ENCODE peak calls at places on chromosome 13, in four cellular contexts. P is neural progenitor cell, O is H9, L is neuronal stem cell. H is an unnamed sample.

GRCh38 chr13:92989301-92989700 is 237.3 kb upstream of the GPC6 start:
- DNase-seq in P (no peak), O (no peak), L (no peak), H (no peak)

GRCh38 chr13:20356437-20356836 is 124.3 kb upstream of the GJB6 start:
- DNase-seq in P (no peak), O (no peak), L (no peak), H (no peak)

GRCh38 chr13:71730267-71730666 is 136.7 kb downstream of the DACH1 start:
- DNase-seq in P (no peak), O (no peak), L (no peak), H (peak)

GRCh38 chr13:105341256-105341655 is 1194.2 kb downstream of the EFNB2 start:
- DNase-seq in P (no peak), O (no peak), L (no peak), H (no peak)

GRCh38 chr13:35984776-35985453 is 146.3 kb downstream of the DCLK1 start:
- DNase-seq in P (peak), O (peak), L (peak), H (no peak)

GRCh38 chr13:34696296-34696695 is 245.8 kb upstream of the NBEA start:
- DNase-seq in P (no peak), O (no peak), L (no peak), H (no peak)

GRCh38 chr13:95447766-95448165 is 104.8 kb upstream of the CLDN10 start:
- DNase-seq in P (no peak), O (peak), L (no peak), H (no peak)

GRCh38 chr13:24208314-24208713 is 47.8 kb downstream of the SPATA13 start:
- DNase-seq in P (no peak), O (no peak), L (no peak), H (peak)

GRCh38 chr13:22594041-22594440 is 586.7 kb upstream of the SGCG start:
- DNase-seq in P (no peak), O (no peak), L (no peak), H (no peak)

GRCh38 chr13:71801781-71802180 is 65.2 kb downstream of the DACH1 start:
- DNase-seq in P (peak), O (no peak), L (peak), H (no peak)

GRCh38 chr13:93535256-93535655 is 308.6 kb downstream of the GPC6 start:
- DNase-seq in P (no peak), O (no peak), L (no peak), H (no peak)

GRCh38 chr13:112651750-112652511 is 37.9 kb upstream of the ATP11A start:
- DNase-seq in P (no peak), O (no peak), L (no peak), H (no peak)

GRCh38 chr13:113927661-113928581 is 46.0 kb downstream of the C13orf46 start:
- DNase-seq in P (no peak), O (peak), L (no peak), H (no peak)

GRCh38 chr13:106340249-106340648 is 195.2 kb downstream of the EFNB2 start:
- DNase-seq in P (no peak), O (no peak), L (no peak), H (no peak)

GRCh38 chr13:94825507-94825906 is 113.2 kb upstream of the SOX21 start:
- DNase-seq in P (peak), O (peak), L (peak), H (no peak)

GRCh38 chr13:45482571-45483173 is 17.9 kb downstream of the COG3 start:
- DNase-seq in P (no peak), O (no peak), L (no peak), H (peak)

GRCh38 chr13:44710576-44710975 is 134.4 kb upstream of the TSC22D1 start:
- DNase-seq in P (no peak), O (no peak), L (no peak), H (peak)

GRCh38 chr13:75481176-75482069 is 546 bp downstream of the TBC1D4 start:
- DNase-seq in P (peak), O (peak), L (peak), H (peak)

GRCh38 chr13:105915451-105915850 is 620.0 kb downstream of the EFNB2 start:
- DNase-seq in P (no peak), O (no peak), L (no peak), H (no peak)

GRCh38 chr13:38239874-38240273 is 109.8 kb upstream of the UFM1 start:
- DNase-seq in P (no peak), O (no peak), L (no peak), H (no peak)

DNA sequence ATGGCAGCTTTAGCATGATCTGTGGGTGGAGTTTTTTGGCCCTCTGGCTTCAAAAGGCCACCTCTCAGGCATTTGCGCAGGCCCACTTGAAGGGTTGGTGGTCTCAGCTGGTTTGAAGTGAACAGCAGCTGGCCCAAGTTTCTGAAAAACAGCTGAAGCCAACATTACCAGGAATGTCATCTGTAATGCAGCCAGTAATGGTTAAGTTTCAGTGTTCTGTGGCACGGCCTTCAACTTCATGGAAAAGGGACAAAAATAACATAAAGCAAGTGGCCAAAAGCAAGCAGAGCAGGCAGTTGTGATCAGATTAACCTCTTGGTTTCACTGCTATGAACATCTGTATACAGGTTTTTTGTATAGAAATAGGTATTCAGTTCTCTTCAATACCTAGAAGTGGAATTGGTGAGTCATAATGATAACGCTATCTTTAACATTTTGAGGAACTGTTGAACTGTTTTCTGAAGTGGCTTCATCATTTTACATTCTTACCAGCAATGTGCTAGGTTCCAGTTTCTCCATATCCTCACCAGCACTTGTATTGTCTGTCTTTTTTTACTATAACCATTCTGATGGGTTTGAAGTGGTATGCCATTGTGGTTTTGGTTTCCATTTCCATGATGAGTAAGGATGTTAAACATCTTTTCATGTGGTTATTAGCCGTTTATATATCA is 245.4 kb downstream of the SHISA2 start:
- DNase-seq in P (no peak), O (no peak), L (no peak), H (peak)
- H3K9ac ChIP-seq in P (no peak), O (no peak), L (no peak), H (no peak)

GRCh38 chr13:30619731-30620130 is 2.0 kb downstream of the USPL1 start:
- DNase-seq in P (no peak), O (no peak), L (no peak), H (peak)
- H3K9ac ChIP-seq in P (peak), O (peak), L (no peak), H (peak)

DNA sequence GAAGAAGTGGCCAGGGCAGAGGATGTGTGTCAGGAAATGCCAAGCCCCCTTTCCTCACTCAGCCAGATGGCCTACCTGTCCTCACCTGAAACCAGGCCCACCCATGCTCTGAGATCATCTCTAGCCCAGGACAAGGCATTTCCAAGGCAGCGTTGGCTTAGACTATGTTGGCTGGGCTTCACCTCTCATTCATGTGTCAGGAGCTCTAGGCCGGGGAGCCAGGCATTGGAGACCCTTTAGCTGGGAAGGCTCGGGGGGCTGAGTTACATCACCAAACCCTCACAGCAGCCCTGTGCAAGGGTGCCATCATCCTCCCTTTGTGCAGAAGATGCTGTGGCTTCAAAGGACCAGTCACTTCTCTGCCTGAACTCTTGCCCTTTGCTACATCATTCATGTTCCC is 40.0 kb downstream of the COL4A2 start:
- DNase-seq in P (no peak), O (no peak), L (no peak), H (no peak)
- H3K9ac ChIP-seq in P (no peak), O (no peak), L (no peak), H (peak)

GRCh38 chr13:33206945-33207615 is 78.5 kb downstream of the STARD13 start:
- DNase-seq in P (no peak), O (no peak), L (no peak), H (no peak)
- H3K9ac ChIP-seq in P (no peak), O (no peak), L (no peak), H (no peak)

GRCh38 chr13:52009985-52010384 is 1.3 kb downstream of the ATP7B start:
- DNase-seq in P (no peak), O (no peak), L (no peak), H (no peak)
- H3K9ac ChIP-seq in P (no peak), O (no peak), L (no peak), H (no peak)

DNA sequence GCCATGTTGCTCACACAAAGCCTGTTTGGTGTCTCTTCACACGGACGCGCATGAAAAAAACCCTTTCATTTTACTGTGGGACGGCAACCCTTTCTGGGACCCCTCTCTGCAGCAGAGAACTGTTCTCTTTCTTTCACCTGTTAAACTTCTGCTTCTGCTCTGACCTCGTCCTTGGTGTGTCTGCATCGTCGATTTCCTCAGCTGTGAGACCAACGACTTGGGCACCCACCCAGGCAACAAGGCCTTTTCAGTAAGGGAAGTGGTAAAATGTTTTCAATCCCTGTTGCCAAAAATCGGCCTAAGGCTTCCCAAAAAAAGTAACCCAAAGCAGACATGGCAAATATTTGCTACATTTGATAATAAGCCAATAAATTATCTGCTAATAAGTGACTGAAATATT is 515.3 kb downstream of the IRS2 start:
- DNase-seq in P (no peak), O (no peak), L (no peak), H (no peak)
- H3K9ac ChIP-seq in P (no peak), O (no peak), L (no peak), H (peak)

GRCh38 chr13:52600666-52601065 is 41.6 kb upstream of the HNRNPA1L2 start:
- DNase-seq in P (no peak), O (no peak), L (no peak), H (no peak)
- H3K9ac ChIP-seq in P (no peak), O (peak), L (no peak), H (no peak)

DNA sequence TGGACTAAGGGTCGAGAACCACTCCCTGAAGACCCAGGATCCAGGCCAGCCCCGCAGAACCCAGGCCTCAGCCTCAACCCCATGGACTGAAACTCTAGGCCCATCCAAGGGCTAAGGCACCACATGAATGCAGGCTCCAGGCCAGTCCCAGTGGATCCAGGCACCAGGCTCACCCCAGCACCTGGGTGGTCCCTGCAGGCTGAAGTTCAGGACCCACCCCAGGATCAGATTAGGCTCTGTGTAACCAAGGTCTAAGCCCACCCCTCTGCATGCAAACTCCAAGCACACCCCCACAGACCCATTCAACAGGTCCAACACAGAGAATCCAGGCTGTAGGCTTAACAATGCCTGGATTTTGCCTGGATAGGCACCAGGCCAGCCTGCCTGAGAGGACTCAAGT is 1876.2 kb downstream of the PCDH9 start:
- DNase-seq in P (no peak), O (no peak), L (no peak), H (no peak)
- H3K9ac ChIP-seq in P (no peak), O (no peak), L (no peak), H (no peak)

GRCh38 chr13:54660277-54660676 is 1631.7 kb downstream of the OLFM4 start:
- DNase-seq in P (no peak), O (no peak), L (no peak), H (no peak)

GRCh38 chr13:54657588-54657987 is 1629.0 kb downstream of the OLFM4 start:
- DNase-seq in P (no peak), O (no peak), L (no peak), H (no peak)

DNA sequence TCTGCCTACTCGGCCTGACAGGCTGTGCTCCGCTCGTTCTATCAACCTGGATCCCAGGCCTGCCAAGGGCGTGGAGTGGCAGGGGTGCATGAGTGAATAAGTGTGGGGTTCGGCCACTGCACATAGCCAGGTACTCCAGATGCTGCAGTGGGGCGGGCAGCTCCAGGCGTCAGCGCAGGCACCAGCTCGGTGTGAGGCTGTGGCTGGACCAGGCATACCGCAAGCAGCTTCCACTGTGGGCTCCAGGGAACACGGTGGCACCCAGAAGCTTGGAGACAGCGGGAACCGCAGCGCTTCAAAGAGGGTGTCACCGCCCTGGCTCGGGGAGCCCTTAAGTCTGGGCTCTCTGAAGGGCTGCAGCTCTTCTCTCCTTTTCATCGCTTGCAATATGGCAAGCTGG is 1630.2 kb downstream of the OLFM4 start:
- DNase-seq in P (no peak), O (no peak), L (no peak), H (no peak)
- H3K9ac ChIP-seq in P (no peak), O (no peak), L (no peak), H (no peak)

DNA sequence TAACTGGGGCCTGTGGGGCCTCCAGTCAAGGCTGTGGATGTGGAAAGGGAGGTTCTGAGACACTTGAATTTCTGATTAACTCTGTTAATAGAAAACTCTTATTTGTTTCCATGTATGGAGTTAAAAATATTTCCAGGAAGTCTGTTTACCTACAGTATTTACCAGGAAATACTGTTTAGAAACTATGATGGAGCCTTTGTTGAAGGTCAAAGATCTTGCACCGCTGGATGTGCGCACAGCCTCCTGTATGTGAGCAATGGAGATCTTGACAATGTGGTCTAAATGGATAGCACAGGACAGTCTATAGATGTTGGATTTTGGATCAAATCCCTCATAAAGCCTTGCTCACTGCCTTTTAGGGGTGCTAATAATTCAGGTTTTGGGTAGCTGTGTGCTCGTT is 268.4 kb downstream of the DLEU7 start:
- DNase-seq in P (no peak), O (no peak), L (no peak), H (no peak)
- H3K9ac ChIP-seq in P (no peak), O (no peak), L (no peak), H (no peak)

H was measured in PC-3.